ENCODE peak calls at places on chromosomes 11 and 22, in four cellular contexts. B, Y, L and C are unnamed samples.

GRCh38 chr11:23539556-23539955 is 679.3 kb upstream of the CCDC179 start:
- DNase-seq in B (no peak), L (no peak), Y (no peak), C (no peak)

GRCh38 chr11:3232956-3233355 is 739 bp upstream of the MRGPRE start:
- DNase-seq in B (no peak), L (no peak), Y (no peak), C (no peak)

GRCh38 chr11:394034-394857 is at the start of gene PKP3:
- DNase-seq in Y (peak), L (no peak), B (no peak), C (no peak)

GRCh38 chr22:39974065-39974464 is 13.9 kb downstream of the TMA7B start:
- DNase-seq in B (no peak), L (no peak), Y (no peak), C (no peak)

GRCh38 chr11:2156416-2157182 is 4.4 kb downstream of the INS start:
- DNase-seq in Y (peak), B (peak), L (no peak), C (peak)

GRCh38 chr11:93929407-93929806 is 79.0 kb upstream of the VSTM5 start:
- DNase-seq in B (no peak), Y (no peak), L (no peak), C (no peak)

GRCh38 chr11:86620796-86621575 is 51.4 kb downstream of the ME3 start:
- DNase-seq in L (no peak), B (no peak), Y (no peak), C (no peak)

GRCh38 chr11:28581286-28582242 is 473.4 kb downstream of the METTL15 start:
- DNase-seq in Y (no peak), L (no peak), B (no peak), C (no peak)

GRCh38 chr11:126034880-126035279 is 27.8 kb downstream of the CDON start:
- DNase-seq in L (no peak), B (no peak), Y (no peak), C (no peak)

GRCh38 chr11:124865902-124866851 is 945 bp downstream of the ROBO3 start:
- DNase-seq in L (no peak), Y (no peak), B (peak), C (peak)

GRCh38 chr22:30420401-30421178 is 5.0 kb upstream of the MTFP1 start:
- DNase-seq in Y (no peak), B (no peak), L (no peak), C (no peak)

GRCh38 chr11:118398797-118399564 is 2.4 kb upstream of the ATP5MG start:
- DNase-seq in B (no peak), Y (no peak), L (no peak), C (no peak)

GRCh38 chr11:11845551-11845950 is 3.8 kb downstream of the USP47 start:
- DNase-seq in B (no peak), L (no peak), Y (no peak), C (no peak)

GRCh38 chr22:38262051-38262795 is 10.6 kb downstream of the TMEM184B start:
- DNase-seq in B (peak), L (no peak), Y (peak), C (peak)

GRCh38 chr22:44329179-44329796 is 16.5 kb upstream of the SHISAL1 start:
- DNase-seq in L (peak), Y (no peak), B (no peak), C (no peak)

GRCh38 chr11:32331792-32332191 is 103.5 kb downstream of the WT1 start:
- DNase-seq in Y (no peak), L (no peak), B (no peak), C (no peak)

GRCh38 chr11:32331098-32331497 is 104.2 kb downstream of the WT1 start:
- DNase-seq in Y (no peak), B (no peak), L (no peak), C (no peak)

GRCh38 chr11:32333335-32333991 is 101.9 kb downstream of the WT1 start:
- DNase-seq in B (peak), L (no peak), Y (no peak), C (no peak)

GRCh38 chr11:32332990-32333334 is 102.4 kb downstream of the WT1 start:
- DNase-seq in B (no peak), L (no peak), Y (no peak), C (no peak)

GRCh38 chr11:32334822-32335221 is 100.5 kb downstream of the WT1 start:
- DNase-seq in B (peak), Y (peak), L (no peak), C (no peak)
- TF ChIP-seq SUZ12 in B (no peak), Y (no peak), L (no peak), C (no peak)

GRCh38 chr11:62151737-62152102 is 27.9 kb downstream of the INCENP start:
- DNase-seq in Y (no peak), B (no peak), L (no peak), C (no peak)
- TF ChIP-seq SP1 in Y (no peak), B (no peak), L (no peak), C (no peak)

GRCh38 chr11:83836883-83837654 is 550.9 kb upstream of the CCDC90B start:
- DNase-seq in Y (peak), L (peak), B (peak), C (peak)
- TF ChIP-seq SUZ12 in Y (no peak), L (no peak), B (no peak), C (no peak)

GRCh38 chr11:40118780-40119179 is 1340.7 kb downstream of the LRRC4C start:
- DNase-seq in Y (no peak), L (no peak), B (no peak), C (no peak)
- TF ChIP-seq SP1 in Y (no peak), L (no peak), B (no peak), C (no peak)

GRCh38 chr11:111954154-111954553 is 17.0 kb downstream of the DIXDC1 start:
- DNase-seq in L (no peak), Y (no peak), B (no peak), C (no peak)

GRCh38 chr11:111961389-111962300 is 24.5 kb downstream of the DIXDC1 start:
- DNase-seq in Y (no peak), L (no peak), B (no peak), C (no peak)

GRCh38 chr11:111960916-111961315 is 23.8 kb downstream of the DIXDC1 start:
- DNase-seq in Y (no peak), B (no peak), L (no peak), C (no peak)

DNA sequence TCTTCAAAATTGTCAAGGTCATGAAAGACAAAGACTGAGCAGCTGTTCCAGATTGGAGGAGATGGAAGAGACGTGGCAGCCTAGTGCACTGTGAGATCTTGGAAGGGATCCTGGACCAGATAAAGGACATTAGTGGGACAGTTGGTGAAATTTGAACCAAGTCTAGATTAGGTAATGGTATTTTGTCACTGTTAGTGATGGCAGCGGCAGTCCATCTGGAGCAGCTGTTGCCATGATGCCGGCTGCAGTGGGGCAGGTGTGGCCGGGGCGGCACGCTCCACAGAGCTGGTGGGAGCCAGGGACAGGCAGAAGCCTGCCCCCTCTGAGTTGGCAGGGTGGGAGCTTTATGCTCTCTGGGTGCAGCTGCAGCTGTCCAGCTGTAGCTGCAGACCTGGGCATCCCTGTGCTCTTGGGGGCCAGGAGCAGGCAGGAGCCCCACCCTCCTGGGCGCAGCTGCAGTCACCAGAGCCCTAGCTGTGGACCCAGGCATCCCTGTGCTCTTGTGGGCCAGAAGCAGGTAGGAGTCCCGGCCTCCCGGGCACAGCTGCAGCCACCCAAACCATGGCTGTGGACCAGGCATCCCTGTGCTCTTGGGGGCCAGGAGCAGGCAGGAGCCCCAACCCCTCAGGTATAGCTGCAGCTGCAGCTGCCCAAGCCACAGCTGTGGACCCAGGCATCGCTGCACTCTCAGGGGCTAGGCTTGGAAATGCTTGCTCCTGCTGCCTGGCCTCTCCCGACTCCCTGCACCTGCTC is 20.7 kb downstream of the DIXDC1 start:
- DNase-seq in Y (no peak), L (no peak), B (no peak), C (no peak)
- TF ChIP-seq SUZ12 in Y (no peak), L (no peak), B (no peak), C (no peak)

GRCh38 chr11:70103256-70103975 is 25.3 kb downstream of the ANO1 start:
- DNase-seq in Y (no peak), L (no peak), B (no peak), C (no peak)

GRCh38 chr11:70105369-70105754 is 27.2 kb downstream of the ANO1 start:
- DNase-seq in L (no peak), Y (no peak), B (no peak), C (no peak)

GRCh38 chr11:70105755-70106571 is 27.8 kb downstream of the ANO1 start:
- DNase-seq in L (no peak), B (no peak), Y (no peak), C (no peak)

GRCh38 chr11:70104961-70105360 is 26.8 kb downstream of the ANO1 start:
- DNase-seq in Y (no peak), L (no peak), B (no peak), C (no peak)

DNA sequence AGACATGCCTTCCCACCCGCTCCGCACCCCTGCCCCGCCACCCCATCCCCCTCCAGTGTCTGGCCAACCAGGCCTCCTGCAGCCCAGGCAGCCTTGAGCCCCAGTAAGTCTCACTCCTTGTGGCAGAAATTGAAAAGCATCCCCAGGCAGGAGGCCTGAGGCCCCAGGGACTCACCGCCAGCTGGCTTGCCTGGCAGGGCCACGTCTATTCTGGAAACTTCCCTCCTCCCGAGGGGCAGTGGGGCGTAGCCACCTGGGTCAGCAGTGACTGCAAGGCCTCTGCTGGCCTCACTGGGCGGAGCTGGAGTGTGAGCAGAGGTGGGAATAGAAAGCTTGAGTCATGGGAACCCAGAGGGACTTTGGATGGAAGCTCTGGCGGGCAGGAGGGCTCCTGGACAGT is 26.3 kb downstream of the ANO1 start:
- DNase-seq in L (no peak), B (no peak), Y (no peak), C (no peak)
- TF ChIP-seq SP1 in L (no peak), B (no peak), Y (no peak), C (no peak)